ENCODE peak calls at places on chromosome 2, in six cellular contexts. B is breast epithelium, N is left ventricle myocardium inferior, J is sigmoid colon, O is body of pancreas, A is HCT116. G is an unnamed sample. For H3K9me3, the result is how much of the 10 kb centered on the place peaks cover.

GRCh38 chr2:14492920-14493503 is 139.5 kb upstream of the LRATD1 start:
- DNase-seq in B (no peak), N (no peak), J (no peak), O (no peak), A (no peak), G (no peak)

GRCh38 chr2:175597286-175597685 is 404.8 kb downstream of the LNPK start:
- DNase-seq in B (no peak), N (no peak), J (no peak), O (no peak), A (no peak), G (no peak)

GRCh38 chr2:44169155-44169898 is 652 bp downstream of the PPM1B start:
- DNase-seq in B (peak), N (peak), J (peak), O (peak), A (no peak), G (peak)

GRCh38 chr2:44170337-44170736 is 1.7 kb downstream of the PPM1B start:
- DNase-seq in B (no peak), N (no peak), J (no peak), O (no peak), A (no peak), G (no peak)

GRCh38 chr2:24359701-24360049 is 661 bp downstream of the ITSN2 start:
- DNase-seq in B (peak), N (peak), J (peak), O (peak), A (no peak), G (peak)

GRCh38 chr2:192166946-192167345 is 27.8 kb downstream of the TMEFF2 start:
- DNase-seq in B (no peak), N (no peak), J (no peak), O (no peak), A (no peak), G (no peak)

GRCh38 chr2:173204316-173204715 is 128.7 kb downstream of the MAP3K20 start:
- DNase-seq in B (no peak), N (no peak), J (no peak), O (no peak), A (no peak), G (no peak)

GRCh38 chr2:21519821-21520220 is 396.1 kb downstream of the TDRD15 start:
- DNase-seq in B (no peak), N (no peak), J (no peak), O (no peak), A (no peak), G (no peak)

GRCh38 chr2:235618039-235618438 is 124.2 kb downstream of the AGAP1 start:
- DNase-seq in B (no peak), N (no peak), J (no peak), O (no peak), A (no peak), G (no peak)

GRCh38 chr2:235382091-235383000 is 111.5 kb upstream of the AGAP1 start:
- DNase-seq in B (no peak), N (no peak), J (no peak), O (no peak), A (no peak), G (no peak)

GRCh38 chr2:214232266-214232665 is 178.6 kb upstream of the VWC2L start:
- DNase-seq in B (no peak), N (no peak), J (no peak), O (no peak), A (no peak), G (no peak)

GRCh38 chr2:240235811-240236210 is 95.4 kb upstream of the OTOS start:
- DNase-seq in B (no peak), N (no peak), J (peak), O (no peak), A (no peak), G (peak)

GRCh38 chr2:30348825-30349224 is 98.2 kb upstream of the LCLAT1 start:
- DNase-seq in B (no peak), N (no peak), J (no peak), O (no peak), A (no peak), G (no peak)

GRCh38 chr2:30404354-30405265 is 42.4 kb upstream of the LCLAT1 start:
- DNase-seq in B (no peak), N (peak), J (no peak), O (no peak), A (no peak), G (no peak)

GRCh38 chr2:67650292-67651133 is 253.4 kb downstream of the ETAA1 start:
- DNase-seq in B (peak), N (peak), J (peak), O (peak), A (peak), G (peak)

GRCh38 chr2:7094113-7094760 is 177.0 kb downstream of the RNF144A start:
- DNase-seq in B (no peak), N (no peak), J (no peak), O (no peak), A (no peak), G (no peak)

GRCh38 chr2:225764346-225764745 is 364.8 kb downstream of the NYAP2 start:
- DNase-seq in B (no peak), N (no peak), J (no peak), O (no peak), A (no peak), G (no peak)

GRCh38 chr2:223954401-223954800 is 2.9 kb upstream of the MRPL44 start:
- DNase-seq in B (no peak), N (no peak), J (no peak), O (no peak), A (no peak), G (no peak)

GRCh38 chr2:134258684-134259408 is 5.0 kb downstream of the MGAT5 start:
- DNase-seq in B (no peak), N (peak), J (no peak), O (no peak), A (no peak), G (no peak)

GRCh38 chr2:232984451-232985207 is 28.4 kb downstream of the NGEF start:
- DNase-seq in B (no peak), N (no peak), J (no peak), O (no peak), A (no peak), G (no peak)

GRCh38 chr2:49261021-49261538 is 106.8 kb upstream of the FSHR start:
- DNase-seq in B (no peak), N (no peak), J (no peak), O (no peak), A (no peak), G (no peak)

GRCh38 chr2:234139755-234140154 is 89.3 kb downstream of the SPP2 start:
- DNase-seq in B (no peak), N (no peak), J (no peak), O (no peak), A (no peak), G (no peak)

GRCh38 chr2:172674034-172674967 is 61.3 kb upstream of the RAPGEF4 start:
- DNase-seq in B (no peak), N (peak), J (no peak), O (peak), A (no peak), G (peak)

GRCh38 chr2:150809083-150809482 is 321.6 kb upstream of the RND3 start:
- DNase-seq in B (no peak), N (no peak), J (no peak), O (no peak), A (no peak), G (no peak)

GRCh38 chr2:230457793-230458192 is 41.8 kb downstream of the SP100 start:
- DNase-seq in B (no peak), N (no peak), J (no peak), O (no peak), A (no peak), G (no peak)

GRCh38 chr2:37919631-37920032 is 5.5 kb upstream of the RMDN2 start:
- DNase-seq in B (no peak), N (no peak), J (no peak), O (no peak), A (no peak), G (no peak)

GRCh38 chr2:41400057-41400665 is 647.7 kb upstream of the PKDCC start:
- DNase-seq in B (no peak), N (no peak), J (no peak), O (no peak), A (no peak), G (no peak)

GRCh38 chr2:191910518-191910917 is 63.6 kb upstream of the CAVIN2 start:
- DNase-seq in B (no peak), N (no peak), J (no peak), O (no peak), A (no peak), G (no peak)

GRCh38 chr2:37549598-37549997 is 121.8 kb downstream of the CDC42EP3 start:
- DNase-seq in B (no peak), N (no peak), J (no peak), O (no peak), A (no peak), G (no peak)

GRCh38 chr2:1269812-1270211 is 143.5 kb upstream of the TPO start:
- DNase-seq in B (no peak), N (no peak), J (no peak), O (no peak), A (no peak), G (no peak)

GRCh38 chr2:246489-247145 is 17.2 kb downstream of the SH3YL1 start:
- DNase-seq in B (no peak), N (no peak), J (no peak), O (no peak), A (peak), G (no peak)

DNA sequence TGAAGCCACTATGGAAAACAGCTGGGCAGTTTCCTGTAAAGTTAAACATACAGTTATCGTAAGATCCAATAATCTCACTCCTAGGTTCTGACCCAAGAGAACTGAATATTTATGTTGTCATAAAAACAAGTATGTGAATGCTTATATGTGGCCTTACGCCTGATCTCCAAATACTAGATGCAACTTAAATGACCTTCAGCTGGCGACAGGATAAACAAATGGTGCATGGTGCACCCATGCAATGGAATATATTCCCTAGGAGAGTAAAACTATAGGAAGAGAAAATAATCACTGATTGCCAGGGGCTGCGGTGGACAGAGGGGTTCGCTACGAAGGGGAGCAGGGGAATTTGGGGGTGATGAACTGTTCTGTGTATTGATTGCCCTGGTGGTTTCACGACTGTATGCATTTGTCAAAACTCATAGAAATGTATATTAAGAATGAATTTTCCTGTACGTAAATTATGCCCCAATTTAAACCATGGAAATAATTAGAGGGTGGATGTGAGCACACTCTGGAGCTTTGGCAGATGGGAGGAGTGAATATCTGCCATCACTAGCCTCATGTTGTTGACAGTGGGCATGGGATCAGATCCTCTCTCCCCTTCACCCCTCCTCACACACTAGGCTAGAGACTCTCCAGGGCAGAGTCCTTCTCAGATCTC is 100.8 kb upstream of the MYCN start:
- DNase-seq in B (no peak), N (no peak), J (no peak), O (no peak), A (no peak), G (no peak)
- H3K9me3 ChIP-seq in B (under half), N (under half), J (under half), O (under half), A (under half), G (under half)

DNA sequence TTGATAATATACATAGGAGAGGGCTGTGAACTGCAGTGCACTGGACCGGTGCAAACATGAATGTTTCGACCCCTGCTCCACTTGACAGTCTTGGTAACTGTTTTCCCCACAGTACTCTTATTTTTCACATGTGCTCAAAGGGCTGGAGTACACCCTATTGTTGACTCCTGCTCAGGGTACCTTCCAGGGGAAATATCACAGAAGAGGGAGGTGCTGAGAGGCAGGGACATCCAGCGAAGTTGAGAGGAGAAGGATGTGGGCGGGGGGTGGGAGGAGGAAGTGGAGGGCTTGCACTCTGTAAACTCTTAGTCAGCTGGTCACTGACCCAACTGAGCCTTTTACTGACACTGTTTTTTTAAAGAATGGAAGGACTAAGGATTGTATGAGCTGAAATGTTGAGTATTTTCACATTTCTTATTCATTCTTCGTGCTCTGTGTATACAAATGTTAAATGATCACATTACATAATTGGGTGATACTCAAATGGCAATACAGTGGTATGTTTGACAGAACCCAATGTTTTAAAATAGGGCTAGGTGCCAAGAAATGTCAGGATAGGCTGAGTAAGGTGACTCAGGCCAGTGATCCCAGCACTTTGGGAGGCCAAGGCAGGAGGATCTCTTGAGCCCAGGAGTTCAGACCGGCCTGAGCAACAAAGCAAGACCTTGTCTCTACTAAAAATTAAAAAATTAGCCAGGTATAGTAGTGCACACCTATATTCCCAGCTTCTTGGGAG is 10.0 kb downstream of the INPP4A start:
- DNase-seq in B (no peak), N (no peak), J (peak), O (no peak), A (no peak), G (no peak)
- H3K27ac ChIP-seq in B (no peak), N (peak), J (peak), O (no peak), A (no peak), G (no peak)

DNA sequence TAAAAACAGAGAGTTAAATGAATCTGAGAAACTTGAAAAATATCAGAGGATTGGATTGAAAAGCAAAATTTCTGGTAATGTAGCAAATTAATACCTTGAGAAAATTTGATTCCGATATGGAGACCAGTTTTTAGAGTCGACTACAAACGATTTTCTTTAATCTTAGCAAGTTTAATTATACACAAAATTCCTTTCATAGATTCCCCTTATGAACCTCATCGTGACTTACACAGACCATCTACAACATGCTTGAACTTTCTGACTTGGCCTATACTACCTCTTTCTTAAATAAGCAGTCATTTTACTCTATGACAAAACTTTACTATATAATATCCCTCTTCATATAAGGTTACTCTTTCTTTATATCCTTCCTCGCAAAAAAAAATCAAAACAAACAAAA is 769.6 kb upstream of the CRIM1 start:
- DNase-seq in B (no peak), N (no peak), J (no peak), O (no peak), A (no peak), G (no peak)
- H3K9me3 ChIP-seq in B (under half), N (under half), J (under half), O (under half), A (under half), G (under half)

GRCh38 chr2:200320344-200320743 is 13.9 kb downstream of the SPATS2L start:
- DNase-seq in B (no peak), N (no peak), J (no peak), O (no peak), A (no peak), G (peak)

GRCh38 chr2:200314976-200315567 is 8.6 kb downstream of the SPATS2L start:
- DNase-seq in B (no peak), N (no peak), J (no peak), O (no peak), A (no peak), G (peak)

GRCh38 chr2:200319587-200320337 is 13.3 kb downstream of the SPATS2L start:
- DNase-seq in B (no peak), N (no peak), J (no peak), O (no peak), A (no peak), G (no peak)

GRCh38 chr2:200318940-200319435 is 12.5 kb downstream of the SPATS2L start:
- DNase-seq in B (no peak), N (no peak), J (no peak), O (no peak), A (no peak), G (no peak)

DNA sequence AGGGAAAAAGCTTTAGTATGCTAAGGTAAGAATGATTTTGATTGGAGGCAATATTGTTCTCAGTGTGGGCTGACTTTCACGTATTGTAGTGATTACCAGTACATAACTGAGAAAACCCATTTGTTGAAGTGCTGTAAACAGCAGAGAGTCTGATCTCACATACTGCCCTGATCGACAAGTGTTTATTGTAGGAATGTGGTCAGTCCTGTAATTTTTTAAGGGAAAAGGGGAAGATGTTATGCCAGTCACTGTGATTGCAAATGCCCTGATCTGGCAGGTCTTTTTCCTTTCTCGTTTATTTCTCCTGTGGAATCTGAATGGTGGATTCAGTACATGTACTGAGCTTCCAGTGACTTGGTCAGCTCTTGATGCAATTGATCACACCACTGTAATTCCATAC is 11.5 kb downstream of the SPATS2L start:
- DNase-seq in B (no peak), N (no peak), J (no peak), O (no peak), A (no peak), G (no peak)
- H3K27ac ChIP-seq in B (no peak), N (peak), J (no peak), O (no peak), A (no peak), G (peak)

GRCh38 chr2:241908686-241909420 is 39.3 kb downstream of the RTP5 start:
- DNase-seq in B (no peak), N (no peak), J (no peak), O (no peak), A (no peak), G (no peak)
- H3K9me3 ChIP-seq in B (under half), N (under half), J (under half), O (under half), A (under half), G (under half)

DNA sequence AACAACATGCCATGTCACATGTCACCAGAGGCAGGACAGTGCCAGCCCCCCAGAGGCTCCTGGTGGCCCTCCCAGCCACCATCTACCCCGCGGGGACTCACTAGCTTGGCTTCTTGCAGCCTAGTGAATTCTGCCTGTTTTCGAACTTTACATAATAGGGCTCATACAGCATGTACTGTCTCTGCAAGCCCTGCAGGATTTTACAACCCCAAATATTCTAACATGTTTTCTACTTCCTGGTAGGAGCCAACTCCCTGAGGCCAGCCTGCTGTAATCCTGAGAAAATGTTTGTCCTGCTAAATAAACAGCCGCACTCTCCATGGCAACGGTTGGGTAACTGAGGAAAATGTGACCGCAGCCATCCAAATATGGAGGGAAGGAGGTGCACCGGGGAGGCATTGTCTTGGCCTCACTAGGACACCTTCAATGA is 2.7 kb downstream of the PER2 start:
- DNase-seq in B (peak), N (peak), J (peak), O (peak), A (no peak), G (peak)
- H3K27ac ChIP-seq in B (peak), N (peak), J (peak), O (peak), A (no peak), G (peak)

GRCh38 chr2:120552800-120553471 is 182.7 kb upstream of the GLI2 start:
- DNase-seq in B (peak), N (peak), J (peak), O (peak), A (peak), G (peak)

GRCh38 chr2:120552079-120552478 is 183.6 kb upstream of the GLI2 start:
- DNase-seq in B (no peak), N (no peak), J (no peak), O (no peak), A (no peak), G (no peak)

GRCh38 chr2:120556908-120557307 is 178.8 kb upstream of the GLI2 start:
- DNase-seq in B (no peak), N (no peak), J (no peak), O (no peak), A (peak), G (no peak)

GRCh38 chr2:120555066-120555465 is 180.6 kb upstream of the GLI2 start:
- DNase-seq in B (no peak), N (no peak), J (no peak), O (no peak), A (no peak), G (no peak)

DNA sequence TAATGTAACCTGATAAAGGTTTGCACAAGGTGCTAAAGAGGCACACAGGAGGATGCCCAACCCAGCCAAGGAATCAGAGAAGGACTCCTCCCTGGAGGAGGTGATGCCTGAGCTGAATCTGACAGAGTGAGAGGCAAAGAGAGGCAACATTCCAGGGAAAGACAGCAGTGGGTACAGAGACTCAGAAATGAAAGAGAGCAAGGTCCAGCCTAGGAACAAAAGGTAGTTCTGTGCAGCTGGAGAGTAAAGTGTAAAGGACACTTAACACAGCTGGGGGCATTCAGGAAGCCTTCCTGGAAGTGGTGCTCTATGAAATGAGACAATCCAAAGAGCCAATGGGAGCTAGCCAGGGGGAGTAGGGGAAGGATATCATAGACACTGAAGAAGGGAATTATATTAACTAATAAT is 181.0 kb upstream of the GLI2 start:
- DNase-seq in B (no peak), N (no peak), J (no peak), O (no peak), A (no peak), G (no peak)
- H3K9me3 ChIP-seq in B (under half), N (under half), J (under half), O (under half), A (under half), G (under half)